ENCODE peak calls at places on chromosome 11, in seven cellular contexts. One of them, this sample, is unnamed.

GRCh38 chr11:134289789-134290188 is 13.6 kb downstream of the GLB1L3 start:
- DNase-seq in GM13977: no peak
- DNase-seq in tibial artery: no peak
- DNase-seq in AG10803: no peak
- DNase-seq in mammary epithelial cell: no peak
- DNase-seq in psoas muscle: no peak
- DNase-seq in neural progenitor cell: peak; percentile 50
- DNase-seq in this sample: no peak

GRCh38 chr11:35583126-35583525 is 35.1 kb upstream of the FJX1 start:
- DNase-seq in mammary epithelial cell: no peak
- DNase-seq in AG10803: peak; percentile 79
- DNase-seq in neural progenitor cell: no peak
- DNase-seq in tibial artery: no peak
- DNase-seq in psoas muscle: no peak
- DNase-seq in GM13977: no peak
- DNase-seq in this sample: peak; percentile 78

GRCh38 chr11:100831929-100832480 is 144.9 kb downstream of the ARHGAP42 start:
- DNase-seq in psoas muscle: peak; percentile 40
- DNase-seq in tibial artery: peak; percentile 69
- DNase-seq in AG10803: peak; percentile 29
- DNase-seq in neural progenitor cell: no peak
- DNase-seq in mammary epithelial cell: no peak
- DNase-seq in GM13977: no peak
- DNase-seq in this sample: no peak

GRCh38 chr11:57763568-57763967 is 2.0 kb downstream of the CTNND1 start:
- DNase-seq in mammary epithelial cell: peak; percentile 58
- DNase-seq in tibial artery: no peak
- DNase-seq in GM13977: no peak
- DNase-seq in psoas muscle: no peak
- DNase-seq in AG10803: peak; percentile 47
- DNase-seq in neural progenitor cell: peak; percentile 55
- DNase-seq in this sample: peak; percentile 58

GRCh38 chr11:47523491-47524199 is 29.3 kb downstream of the CELF1 start:
- DNase-seq in GM13977: peak; percentile 45
- DNase-seq in neural progenitor cell: no peak
- DNase-seq in AG10803: peak; percentile 74
- DNase-seq in tibial artery: no peak
- DNase-seq in psoas muscle: no peak
- DNase-seq in mammary epithelial cell: peak; percentile 84
- DNase-seq in this sample: peak; percentile 87

GRCh38 chr11:9176136-9176535 is 84.7 kb upstream of the SCUBE2 start:
- DNase-seq in GM13977: no peak
- DNase-seq in tibial artery: no peak
- DNase-seq in AG10803: peak; percentile 55
- DNase-seq in neural progenitor cell: no peak
- DNase-seq in psoas muscle: no peak
- DNase-seq in mammary epithelial cell: no peak
- DNase-seq in this sample: no peak

GRCh38 chr11:45578286-45578685 is 87.1 kb downstream of the CHST1 start:
- DNase-seq in tibial artery: no peak
- DNase-seq in neural progenitor cell: no peak
- DNase-seq in mammary epithelial cell: no peak
- DNase-seq in AG10803: no peak
- DNase-seq in GM13977: no peak
- DNase-seq in psoas muscle: no peak
- DNase-seq in this sample: no peak

GRCh38 chr11:106969660-106970059 is 48.6 kb downstream of the GUCY1A2 start:
- DNase-seq in GM13977: no peak
- DNase-seq in AG10803: no peak
- DNase-seq in tibial artery: no peak
- DNase-seq in neural progenitor cell: no peak
- DNase-seq in mammary epithelial cell: no peak
- DNase-seq in psoas muscle: no peak
- DNase-seq in this sample: no peak

GRCh38 chr11:10564692-10565318 is 3.7 kb downstream of the LYVE1 start:
- DNase-seq in psoas muscle: no peak
- DNase-seq in mammary epithelial cell: no peak
- DNase-seq in AG10803: peak; percentile 43
- DNase-seq in tibial artery: no peak
- DNase-seq in GM13977: no peak
- DNase-seq in neural progenitor cell: no peak
- DNase-seq in this sample: no peak

GRCh38 chr11:76654310-76654851 is 16.2 kb downstream of the LRRC32 start:
- DNase-seq in tibial artery: peak; percentile 94
- DNase-seq in AG10803: peak; percentile 78
- DNase-seq in psoas muscle: no peak
- DNase-seq in GM13977: no peak
- DNase-seq in mammary epithelial cell: no peak
- DNase-seq in neural progenitor cell: no peak
- DNase-seq in this sample: peak; percentile 75

GRCh38 chr11:64156235-64157011 is 9.5 kb downstream of the MACROD1 start:
- DNase-seq in AG10803: no peak
- DNase-seq in tibial artery: no peak
- DNase-seq in mammary epithelial cell: no peak
- DNase-seq in neural progenitor cell: no peak
- DNase-seq in GM13977: no peak
- DNase-seq in psoas muscle: peak; percentile 78
- DNase-seq in this sample: no peak

GRCh38 chr11:23789938-23790371 is 706.9 kb upstream of the LUZP2 start:
- DNase-seq in AG10803: peak; percentile 31
- DNase-seq in neural progenitor cell: no peak
- DNase-seq in psoas muscle: no peak
- DNase-seq in GM13977: no peak
- DNase-seq in tibial artery: no peak
- DNase-seq in mammary epithelial cell: no peak
- DNase-seq in this sample: peak; percentile 72

GRCh38 chr11:355581-356458 is 13.5 kb upstream of the B4GALNT4 start:
- DNase-seq in psoas muscle: peak; percentile 95
- DNase-seq in neural progenitor cell: peak; percentile 93
- DNase-seq in AG10803: peak; percentile 98
- DNase-seq in tibial artery: peak; percentile 97
- DNase-seq in GM13977: peak; percentile 94
- DNase-seq in mammary epithelial cell: peak; percentile 65
- DNase-seq in this sample: peak; percentile 98

GRCh38 chr11:69711824-69712801 is 8.3 kb upstream of the FGF19 start:
- DNase-seq in GM13977: no peak
- DNase-seq in mammary epithelial cell: no peak
- DNase-seq in tibial artery: no peak
- DNase-seq in neural progenitor cell: peak; percentile 41
- DNase-seq in AG10803: no peak
- DNase-seq in psoas muscle: no peak
- DNase-seq in this sample: no peak

GRCh38 chr11:68687986-68688385 is 3.6 kb downstream of the GAL start:
- DNase-seq in psoas muscle: no peak
- DNase-seq in GM13977: no peak
- DNase-seq in AG10803: no peak
- DNase-seq in mammary epithelial cell: no peak
- DNase-seq in tibial artery: no peak
- DNase-seq in neural progenitor cell: no peak
- DNase-seq in this sample: no peak

GRCh38 chr11:101583180-101584128 is at the start of gene TRPC6:
- DNase-seq in mammary epithelial cell: peak; percentile 7
- DNase-seq in GM13977: no peak
- DNase-seq in tibial artery: peak; percentile 66
- DNase-seq in neural progenitor cell: peak; percentile 73
- DNase-seq in AG10803: no peak
- DNase-seq in psoas muscle: no peak
- DNase-seq in this sample: peak; percentile 27

GRCh38 chr11:17179972-17180371 is 27.8 kb downstream of the PIK3C2A start:
- DNase-seq in tibial artery: no peak
- DNase-seq in AG10803: no peak
- DNase-seq in mammary epithelial cell: no peak
- DNase-seq in GM13977: no peak
- DNase-seq in neural progenitor cell: no peak
- DNase-seq in psoas muscle: no peak
- DNase-seq in this sample: no peak

GRCh38 chr11:69403556-69404215 is 77.8 kb upstream of the LINC01488 start:
- DNase-seq in AG10803: peak; percentile 44
- DNase-seq in mammary epithelial cell: no peak
- DNase-seq in neural progenitor cell: no peak
- DNase-seq in GM13977: no peak
- DNase-seq in psoas muscle: no peak
- DNase-seq in tibial artery: no peak
- DNase-seq in this sample: peak; percentile 34

GRCh38 chr11:32829680-32830412 is at the start of gene PRRG4:
- DNase-seq in AG10803: peak; percentile 20
- DNase-seq in mammary epithelial cell: peak; percentile 90
- DNase-seq in GM13977: peak; percentile 85
- DNase-seq in psoas muscle: peak; percentile 44
- DNase-seq in tibial artery: peak; percentile 74
- DNase-seq in neural progenitor cell: peak; percentile 82
- DNase-seq in this sample: peak; percentile 13

DNA sequence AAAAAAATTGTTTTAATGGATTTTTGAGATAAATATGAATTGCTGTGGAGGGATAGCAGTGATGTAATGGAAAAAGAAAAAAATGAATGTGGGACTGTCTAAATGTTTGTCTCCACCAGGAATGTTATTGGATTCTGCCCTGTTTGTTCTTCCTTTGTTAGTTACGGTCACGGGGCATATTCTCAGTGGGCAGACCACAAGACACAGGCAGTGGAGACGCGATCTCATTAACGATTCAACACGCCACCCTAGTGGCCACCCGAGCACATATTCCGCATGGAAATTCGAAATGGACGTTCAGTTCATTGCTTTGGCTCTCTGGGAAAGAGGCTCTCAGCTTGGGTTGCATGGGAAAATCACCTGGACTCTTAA is 151.8 kb upstream of the TTC12 start:
- DNase-seq in mammary epithelial cell: no peak
- DNase-seq in psoas muscle: no peak
- DNase-seq in tibial artery: no peak
- DNase-seq in GM13977: no peak
- DNase-seq in neural progenitor cell: no peak
- DNase-seq in AG10803: no peak
- DNase-seq in this sample: peak; percentile 20
- TF ChIP-seq CTCF in mammary epithelial cell: no peak
- TF ChIP-seq CTCF in psoas muscle: peak; percentile 20
- TF ChIP-seq CTCF in tibial artery: peak; percentile 29
- TF ChIP-seq CTCF in GM13977: no peak
- TF ChIP-seq CTCF in neural progenitor cell: peak; percentile 32
- TF ChIP-seq CTCF in AG10803: no peak
- TF ChIP-seq CTCF in this sample: peak; percentile 28

DNA sequence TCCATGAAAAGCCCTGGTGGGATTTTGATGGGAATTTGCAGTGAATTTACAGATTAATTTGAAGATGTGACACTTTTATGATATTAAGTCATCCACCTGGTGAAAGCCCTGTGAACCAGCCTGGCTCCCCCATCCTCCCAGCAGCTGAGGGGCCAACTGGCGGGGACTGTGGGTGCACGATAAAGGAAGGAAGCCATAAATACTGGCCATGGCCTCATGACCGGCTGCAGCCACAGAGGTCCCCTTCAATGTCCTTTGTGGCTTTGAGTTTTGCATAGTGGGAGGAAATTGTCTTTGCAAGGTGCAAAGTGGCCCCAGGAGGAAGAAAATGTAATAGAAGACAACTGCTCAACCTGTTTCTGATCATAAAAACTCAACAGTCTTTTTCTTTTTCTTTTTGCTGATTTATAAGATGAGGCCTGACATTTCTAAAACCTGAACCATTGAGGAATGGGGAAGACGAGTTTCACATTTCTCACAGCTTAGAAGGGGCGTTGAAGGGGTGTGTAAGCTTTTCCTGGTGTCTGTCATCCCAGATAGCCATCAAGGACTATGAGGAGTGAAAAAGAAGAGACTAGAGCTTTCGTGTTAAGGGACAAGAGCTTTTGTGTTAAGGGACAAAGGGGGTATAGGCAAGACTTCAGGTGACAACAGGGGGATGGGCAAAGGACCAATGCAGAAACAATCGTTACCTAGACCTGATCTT is 6.3 kb upstream of the NDUFV1 start:
- DNase-seq in AG10803: no peak
- DNase-seq in GM13977: peak; percentile 64
- DNase-seq in mammary epithelial cell: no peak
- DNase-seq in neural progenitor cell: no peak
- DNase-seq in psoas muscle: no peak
- DNase-seq in tibial artery: no peak
- DNase-seq in this sample: no peak
- TF ChIP-seq CTCF in AG10803: no peak
- TF ChIP-seq CTCF in GM13977: no peak
- TF ChIP-seq CTCF in mammary epithelial cell: no peak
- TF ChIP-seq CTCF in neural progenitor cell: no peak
- TF ChIP-seq CTCF in psoas muscle: no peak
- TF ChIP-seq CTCF in tibial artery: no peak
- TF ChIP-seq CTCF in this sample: no peak

GRCh38 chr11:67274768-67275605 is 8.7 kb downstream of the GRK2 start:
- DNase-seq in neural progenitor cell: no peak
- DNase-seq in psoas muscle: peak; percentile 68
- DNase-seq in tibial artery: peak; percentile 71
- DNase-seq in AG10803: no peak
- DNase-seq in GM13977: no peak
- DNase-seq in mammary epithelial cell: no peak
- DNase-seq in this sample: no peak

GRCh38 chr11:67272327-67273259 is 6.3 kb downstream of the GRK2 start:
- DNase-seq in GM13977: no peak
- DNase-seq in neural progenitor cell: no peak
- DNase-seq in AG10803: no peak
- DNase-seq in psoas muscle: no peak
- DNase-seq in mammary epithelial cell: no peak
- DNase-seq in tibial artery: peak; percentile 67
- DNase-seq in this sample: no peak

GRCh38 chr11:67271548-67272284 is 5.4 kb downstream of the GRK2 start:
- DNase-seq in mammary epithelial cell: no peak
- DNase-seq in neural progenitor cell: no peak
- DNase-seq in GM13977: no peak
- DNase-seq in tibial artery: peak; percentile 90
- DNase-seq in psoas muscle: no peak
- DNase-seq in AG10803: no peak
- DNase-seq in this sample: no peak

GRCh38 chr11:67271212-67271547 is 4.9 kb downstream of the GRK2 start:
- DNase-seq in mammary epithelial cell: no peak
- DNase-seq in neural progenitor cell: no peak
- DNase-seq in psoas muscle: no peak
- DNase-seq in tibial artery: no peak
- DNase-seq in AG10803: no peak
- DNase-seq in GM13977: no peak
- DNase-seq in this sample: no peak

GRCh38 chr11:67273260-67273990 is 7.2 kb downstream of the GRK2 start:
- DNase-seq in tibial artery: peak; percentile 75
- DNase-seq in GM13977: no peak
- DNase-seq in neural progenitor cell: no peak
- DNase-seq in mammary epithelial cell: no peak
- DNase-seq in psoas muscle: no peak
- DNase-seq in AG10803: no peak
- DNase-seq in this sample: no peak
- TF ChIP-seq CTCF in tibial artery: no peak
- TF ChIP-seq CTCF in GM13977: no peak
- TF ChIP-seq CTCF in neural progenitor cell: no peak
- TF ChIP-seq CTCF in mammary epithelial cell: no peak
- TF ChIP-seq CTCF in psoas muscle: no peak
- TF ChIP-seq CTCF in AG10803: no peak
- TF ChIP-seq CTCF in this sample: no peak

DNA sequence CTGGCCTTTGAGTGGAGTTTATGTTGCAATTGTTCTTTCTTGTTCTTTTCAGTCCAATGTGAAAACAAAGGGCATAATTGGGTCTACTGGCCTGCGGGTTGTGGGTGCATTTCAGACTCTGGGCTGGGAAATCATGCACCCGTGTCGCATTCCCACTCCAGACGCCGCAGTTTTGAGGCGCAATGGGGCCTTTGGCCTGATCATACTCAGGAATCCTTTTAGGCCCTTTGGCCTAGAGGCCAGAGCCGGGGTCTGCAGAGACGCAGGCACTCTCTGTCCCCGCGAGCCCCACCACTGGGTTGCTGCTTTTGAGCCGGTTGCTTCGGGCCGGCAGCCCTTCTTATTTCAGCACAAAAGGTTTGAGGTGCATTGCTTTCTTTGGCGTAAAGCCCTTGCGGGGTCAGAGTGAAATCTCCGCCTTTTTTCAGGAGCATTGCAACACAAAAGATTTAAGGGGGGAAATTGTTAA is 48.4 kb upstream of the DBX1 start:
- DNase-seq in mammary epithelial cell: no peak
- DNase-seq in neural progenitor cell: peak; percentile 93
- DNase-seq in GM13977: no peak
- DNase-seq in AG10803: no peak
- DNase-seq in psoas muscle: no peak
- DNase-seq in tibial artery: no peak
- DNase-seq in this sample: no peak
- TF ChIP-seq CTCF in mammary epithelial cell: no peak
- TF ChIP-seq CTCF in neural progenitor cell: no peak
- TF ChIP-seq CTCF in GM13977: no peak
- TF ChIP-seq CTCF in AG10803: no peak
- TF ChIP-seq CTCF in psoas muscle: no peak
- TF ChIP-seq CTCF in tibial artery: no peak
- TF ChIP-seq CTCF in this sample: no peak